ENCODE peak calls at places on chromosomes 3 and 15, in seven cellular contexts. A, C, B, S, Z, F and O are unnamed samples.

GRCh38 chr15:99536422-99537033 is 29.3 kb upstream of the MEF2A start:
- DNase-seq in A (no peak), C (no peak), B (no peak), S (no peak), Z (peak; percentile 51), F (no peak), O (peak; percentile 87)

GRCh38 chr3:6180171-6180570 is 680.7 kb upstream of the GRM7 start:
- DNase-seq in A (no peak), C (no peak), B (no peak), S (no peak), Z (peak; percentile 59), F (no peak), O (no peak)

GRCh38 chr15:93762051-93762450 is 469.3 kb upstream of the MCTP2 start:
- DNase-seq in A (no peak), C (no peak), B (no peak), S (no peak), Z (no peak), F (no peak), O (no peak)

GRCh38 chr15:68022061-68022460 is 32.1 kb upstream of the PIAS1 start:
- DNase-seq in A (no peak), C (no peak), B (no peak), S (no peak), Z (no peak), F (no peak), O (peak; percentile 29)

GRCh38 chr3:108432431-108432830 is 78.0 kb downstream of the MYH15 start:
- DNase-seq in A (no peak), C (no peak), B (no peak), S (no peak), Z (no peak), F (no peak), O (no peak)

GRCh38 chr3:149489060-149489690 is 14.7 kb downstream of the TM4SF4 start:
- DNase-seq in A (peak; percentile 19), C (peak; percentile 20), B (peak; percentile 22), S (no peak), Z (no peak), F (peak; percentile 52), O (peak; percentile 15)

GRCh38 chr3:112818289-112818688 is 28.4 kb downstream of the CD200R1L start:
- DNase-seq in A (no peak), C (no peak), B (peak; percentile 49), S (no peak), Z (no peak), F (no peak), O (no peak)

GRCh38 chr3:8318002-8318649 is 183.5 kb upstream of the LMCD1 start:
- DNase-seq in A (no peak), C (no peak), B (no peak), S (no peak), Z (peak; percentile 38), F (no peak), O (peak; percentile 6)

GRCh38 chr3:67311440-67311839 is 313.3 kb downstream of the KBTBD8 start:
- DNase-seq in A (no peak), C (no peak), B (no peak), S (no peak), Z (no peak), F (no peak), O (no peak)

GRCh38 chr3:105527949-105528348 is 161.2 kb downstream of the ALCAM start:
- DNase-seq in A (peak; percentile 18), C (no peak), B (no peak), S (no peak), Z (peak; percentile 65), F (no peak), O (no peak)

GRCh38 chr3:11059090-11059798 is 66.7 kb downstream of the SLC6A1 start:
- DNase-seq in A (peak; percentile 57), C (peak; percentile 79), B (peak; percentile 92), S (peak; percentile 38), Z (peak; percentile 68), F (no peak), O (peak; percentile 65)

GRCh38 chr3:194622621-194623360 is 10.4 kb downstream of the TMEM44 start:
- DNase-seq in A (no peak), C (no peak), B (no peak), S (no peak), Z (no peak), F (no peak), O (no peak)

GRCh38 chr3:127141921-127142730 is 50.8 kb upstream of the PRR23E start:
- DNase-seq in A (no peak), C (no peak), B (no peak), S (no peak), Z (no peak), F (no peak), O (peak; percentile 53)

GRCh38 chr3:123834631-123835030 is 49.5 kb downstream of the MYLK start:
- DNase-seq in A (no peak), C (no peak), B (peak; percentile 13), S (no peak), Z (peak; percentile 84), F (no peak), O (no peak)

GRCh38 chr3:9301091-9301490 is 51.6 kb upstream of the SRGAP3 start:
- DNase-seq in A (no peak), C (no peak), B (peak; percentile 22), S (no peak), Z (no peak), F (no peak), O (peak; percentile 22)

GRCh38 chr15:61175024-61175423 is 54.1 kb downstream of the RORA start:
- DNase-seq in A (no peak), C (peak; percentile 55), B (no peak), S (no peak), Z (no peak), F (no peak), O (no peak)

GRCh38 chr3:106114220-106114619 is 245.4 kb upstream of the CBLB start:
- DNase-seq in A (no peak), C (no peak), B (no peak), S (no peak), Z (no peak), F (no peak), O (no peak)

GRCh38 chr15:72341361-72341760 is 21.4 kb upstream of the CELF6 start:
- DNase-seq in A (no peak), C (peak; percentile 63), B (no peak), S (no peak), Z (no peak), F (peak; percentile 80), O (no peak)

GRCh38 chr15:88909956-88910831 is 3.0 kb downstream of the MFGE8 start:
- DNase-seq in A (peak; percentile 6), C (no peak), B (no peak), S (no peak), Z (no peak), F (no peak), O (no peak)

GRCh38 chr3:172034786-172035685 is 4.3 kb upstream of the FNDC3B start:
- DNase-seq in A (peak; percentile 31), C (no peak), B (peak; percentile 58), S (no peak), Z (no peak), F (no peak), O (no peak)

GRCh38 chr15:53158995-53159394 is 368.9 kb upstream of the ONECUT1 start:
- DNase-seq in A (no peak), C (no peak), B (no peak), S (no peak), Z (no peak), F (no peak), O (no peak)

GRCh38 chr15:77130315-77130930 is 59.5 kb upstream of the TSPAN3 start:
- DNase-seq in A (no peak), C (no peak), B (no peak), S (no peak), Z (no peak), F (no peak), O (no peak)

GRCh38 chr3:184604039-184604955 is 42.7 kb downstream of the EPHB3 start:
- DNase-seq in A (no peak), C (peak; percentile 80), B (peak; percentile 54), S (no peak), Z (no peak), F (no peak), O (no peak)

GRCh38 chr3:174333640-174334039 is 525.5 kb upstream of the NAALADL2 start:
- DNase-seq in A (no peak), C (no peak), B (no peak), S (no peak), Z (no peak), F (no peak), O (no peak)

GRCh38 chr3:182315313-182315712 is 478.0 kb upstream of the ATP11B start:
- DNase-seq in A (no peak), C (no peak), B (no peak), S (no peak), Z (no peak), F (no peak), O (no peak)

GRCh38 chr3:115616461-115616860 is 6.8 kb upstream of the GAP43 start:
- DNase-seq in A (no peak), C (no peak), B (no peak), S (no peak), Z (no peak), F (no peak), O (no peak)

GRCh38 chr15:42152921-42153680 is 3.3 kb downstream of the PLA2G4F start:
- DNase-seq in A (no peak), C (no peak), B (no peak), S (no peak), Z (no peak), F (no peak), O (no peak)

GRCh38 chr3:270688-271087 is 74.1 kb downstream of the CHL1 start:
- DNase-seq in A (no peak), C (no peak), B (no peak), S (no peak), Z (no peak), F (no peak), O (no peak)

GRCh38 chr3:44339181-44339741 is 695 bp downstream of the TCAIM start:
- DNase-seq in A (no peak), C (no peak), B (no peak), S (no peak), Z (peak; percentile 12), F (no peak), O (no peak)

GRCh38 chr3:136883967-136884720 is 22.1 kb downstream of the NCK1 start:
- DNase-seq in A (no peak), C (no peak), B (no peak), S (no peak), Z (no peak), F (no peak), O (peak; percentile 82)

GRCh38 chr3:122092460-122093165 is 37.5 kb downstream of the CD86 start:
- DNase-seq in A (no peak), C (no peak), B (peak; percentile 79), S (no peak), Z (peak; percentile 0), F (no peak), O (no peak)

GRCh38 chr3:150177673-150178378 is 207.1 kb upstream of the PFN2 start:
- DNase-seq in A (no peak), C (no peak), B (no peak), S (no peak), Z (peak; percentile 74), F (no peak), O (no peak)

GRCh38 chr15:44092221-44092620 is 102.8 kb downstream of the FRMD5 start:
- DNase-seq in A (no peak), C (no peak), B (no peak), S (no peak), Z (peak; percentile 58), F (no peak), O (no peak)